ENCODE peak calls at places on chromosomes 11 and 22, in seven cellular contexts. One of them, this sample, is unnamed.
A peak's percentile ranks its signal among the peaks of the same experiment; 100 is the strongest.

GRCh38 chr11:123507043-123507442 is 77.0 kb downstream of the GRAMD1B start:
- DNase-seq in nucleus accumbens: no peak
- DNase-seq in occipital lobe: no peak
- DNase-seq in WTC11: no peak
- DNase-seq in AG09319: no peak
- DNase-seq in cardiac fibroblast: no peak
- DNase-seq in CD8-positive, alpha-beta T cell: no peak
- DNase-seq in this sample: no peak

GRCh38 chr11:42647993-42648392 is 663.8 kb upstream of the API5 start:
- DNase-seq in AG09319: no peak
- DNase-seq in cardiac fibroblast: peak; percentile 5
- DNase-seq in CD8-positive, alpha-beta T cell: no peak
- DNase-seq in WTC11: no peak
- DNase-seq in nucleus accumbens: no peak
- DNase-seq in occipital lobe: no peak
- DNase-seq in this sample: no peak

GRCh38 chr11:45737056-45737455 is 67.9 kb upstream of the SLC35C1 start:
- DNase-seq in CD8-positive, alpha-beta T cell: no peak
- DNase-seq in WTC11: no peak
- DNase-seq in nucleus accumbens: no peak
- DNase-seq in AG09319: no peak
- DNase-seq in occipital lobe: no peak
- DNase-seq in cardiac fibroblast: peak; percentile 62
- DNase-seq in this sample: no peak

GRCh38 chr11:34030386-34030785 is 21.1 kb upstream of the CAPRIN1 start:
- DNase-seq in cardiac fibroblast: no peak
- DNase-seq in WTC11: no peak
- DNase-seq in AG09319: no peak
- DNase-seq in occipital lobe: no peak
- DNase-seq in nucleus accumbens: no peak
- DNase-seq in CD8-positive, alpha-beta T cell: no peak
- DNase-seq in this sample: no peak

GRCh38 chr11:57343825-57344224 is 5.7 kb downstream of the P2RX3 start:
- DNase-seq in occipital lobe: no peak
- DNase-seq in WTC11: no peak
- DNase-seq in nucleus accumbens: no peak
- DNase-seq in cardiac fibroblast: no peak
- DNase-seq in CD8-positive, alpha-beta T cell: no peak
- DNase-seq in AG09319: no peak
- DNase-seq in this sample: no peak

GRCh38 chr11:67272327-67273259 is 6.3 kb downstream of the GRK2 start:
- DNase-seq in occipital lobe: no peak
- DNase-seq in CD8-positive, alpha-beta T cell: no peak
- DNase-seq in cardiac fibroblast: no peak
- DNase-seq in AG09319: no peak
- DNase-seq in nucleus accumbens: no peak
- DNase-seq in WTC11: no peak
- DNase-seq in this sample: no peak

GRCh38 chr11:82945682-82946081 is 44.1 kb downstream of the DDIAS start:
- DNase-seq in cardiac fibroblast: no peak
- DNase-seq in AG09319: no peak
- DNase-seq in occipital lobe: no peak
- DNase-seq in WTC11: no peak
- DNase-seq in nucleus accumbens: no peak
- DNase-seq in CD8-positive, alpha-beta T cell: no peak
- DNase-seq in this sample: no peak

GRCh38 chr11:94958118-94958517 is 15.2 kb downstream of the CWC15 start:
- DNase-seq in nucleus accumbens: no peak
- DNase-seq in occipital lobe: no peak
- DNase-seq in AG09319: no peak
- DNase-seq in CD8-positive, alpha-beta T cell: no peak
- DNase-seq in cardiac fibroblast: peak; percentile 58
- DNase-seq in WTC11: no peak
- DNase-seq in this sample: no peak

GRCh38 chr22:48492371-48493320 is 1335.0 kb downstream of the BRD1 start:
- DNase-seq in cardiac fibroblast: peak; percentile 73
- DNase-seq in CD8-positive, alpha-beta T cell: no peak
- DNase-seq in occipital lobe: peak; percentile 70
- DNase-seq in AG09319: peak; percentile 22
- DNase-seq in WTC11: peak; percentile 74
- DNase-seq in nucleus accumbens: peak; percentile 50
- DNase-seq in this sample: no peak

GRCh38 chr11:100557830-100558611 is 129.1 kb upstream of the ARHGAP42 start:
- DNase-seq in WTC11: no peak
- DNase-seq in AG09319: no peak
- DNase-seq in nucleus accumbens: no peak
- DNase-seq in CD8-positive, alpha-beta T cell: no peak
- DNase-seq in occipital lobe: no peak
- DNase-seq in cardiac fibroblast: no peak
- DNase-seq in this sample: no peak

GRCh38 chr22:43169310-43170130 is 17.4 kb downstream of the TTLL12 start:
- DNase-seq in CD8-positive, alpha-beta T cell: no peak
- DNase-seq in WTC11: no peak
- DNase-seq in occipital lobe: no peak
- DNase-seq in cardiac fibroblast: no peak
- DNase-seq in nucleus accumbens: no peak
- DNase-seq in AG09319: no peak
- DNase-seq in this sample: no peak

GRCh38 chr22:46969961-46970360 is 207.5 kb downstream of the TBC1D22A start:
- DNase-seq in occipital lobe: no peak
- DNase-seq in WTC11: no peak
- DNase-seq in CD8-positive, alpha-beta T cell: no peak
- DNase-seq in nucleus accumbens: no peak
- DNase-seq in AG09319: no peak
- DNase-seq in cardiac fibroblast: no peak
- DNase-seq in this sample: no peak

GRCh38 chr11:118979434-118979833 is 7.9 kb downstream of the FOXR1 start:
- DNase-seq in occipital lobe: no peak
- DNase-seq in cardiac fibroblast: no peak
- DNase-seq in WTC11: peak; percentile 41
- DNase-seq in AG09319: no peak
- DNase-seq in nucleus accumbens: no peak
- DNase-seq in CD8-positive, alpha-beta T cell: no peak
- DNase-seq in this sample: no peak

GRCh38 chr11:65896009-65896999 is 3.9 kb downstream of the FOSL1 start:
- DNase-seq in cardiac fibroblast: peak; percentile 50
- DNase-seq in occipital lobe: no peak
- DNase-seq in AG09319: no peak
- DNase-seq in CD8-positive, alpha-beta T cell: no peak
- DNase-seq in WTC11: no peak
- DNase-seq in nucleus accumbens: no peak
- DNase-seq in this sample: no peak

GRCh38 chr11:111531687-111532364 is 8.7 kb upstream of the LAYN start:
- DNase-seq in CD8-positive, alpha-beta T cell: peak; percentile 64
- DNase-seq in AG09319: peak; percentile 56
- DNase-seq in WTC11: no peak
- DNase-seq in cardiac fibroblast: peak; percentile 94
- DNase-seq in nucleus accumbens: no peak
- DNase-seq in occipital lobe: no peak
- DNase-seq in this sample: no peak

GRCh38 chr11:129766858-129767604 is 48.6 kb upstream of the TMEM45B start:
- DNase-seq in occipital lobe: no peak
- DNase-seq in CD8-positive, alpha-beta T cell: no peak
- DNase-seq in WTC11: peak; percentile 70
- DNase-seq in cardiac fibroblast: peak; percentile 52
- DNase-seq in nucleus accumbens: no peak
- DNase-seq in AG09319: no peak
- DNase-seq in this sample: no peak

GRCh38 chr11:9525116-9525515 is 48.4 kb upstream of the WEE1 start:
- DNase-seq in cardiac fibroblast: peak; percentile 45
- DNase-seq in nucleus accumbens: no peak
- DNase-seq in WTC11: no peak
- DNase-seq in CD8-positive, alpha-beta T cell: no peak
- DNase-seq in occipital lobe: no peak
- DNase-seq in AG09319: no peak
- DNase-seq in this sample: no peak

GRCh38 chr11:106101797-106102196 is 24.3 kb downstream of the AASDHPPT start:
- DNase-seq in WTC11: no peak
- DNase-seq in CD8-positive, alpha-beta T cell: no peak
- DNase-seq in occipital lobe: no peak
- DNase-seq in AG09319: no peak
- DNase-seq in nucleus accumbens: no peak
- DNase-seq in cardiac fibroblast: peak; percentile 59
- DNase-seq in this sample: no peak

GRCh38 chr22:27719033-27719341 is 82.6 kb downstream of the MN1 start:
- DNase-seq in nucleus accumbens: no peak
- DNase-seq in AG09319: no peak
- DNase-seq in occipital lobe: no peak
- DNase-seq in cardiac fibroblast: no peak
- DNase-seq in CD8-positive, alpha-beta T cell: no peak
- DNase-seq in WTC11: no peak
- DNase-seq in this sample: no peak

GRCh38 chr11:69501891-69502860 is 20.7 kb downstream of the LINC01488 start:
- DNase-seq in nucleus accumbens: no peak
- DNase-seq in cardiac fibroblast: no peak
- DNase-seq in WTC11: no peak
- DNase-seq in occipital lobe: no peak
- DNase-seq in AG09319: no peak
- DNase-seq in CD8-positive, alpha-beta T cell: no peak
- DNase-seq in this sample: no peak

GRCh38 chr22:19885841-19886592 is 31.3 kb upstream of the GNB1L start:
- DNase-seq in cardiac fibroblast: no peak
- DNase-seq in WTC11: peak; percentile 7
- DNase-seq in nucleus accumbens: no peak
- DNase-seq in occipital lobe: no peak
- DNase-seq in AG09319: no peak
- DNase-seq in CD8-positive, alpha-beta T cell: no peak
- DNase-seq in this sample: no peak

GRCh38 chr11:72778535-72779494 is 15.0 kb downstream of the STARD10 start:
- DNase-seq in occipital lobe: no peak
- DNase-seq in nucleus accumbens: no peak
- DNase-seq in CD8-positive, alpha-beta T cell: no peak
- DNase-seq in cardiac fibroblast: no peak
- DNase-seq in AG09319: no peak
- DNase-seq in WTC11: no peak
- DNase-seq in this sample: no peak

GRCh38 chr11:94961255-94961654 is 12.1 kb downstream of the CWC15 start:
- DNase-seq in AG09319: no peak
- DNase-seq in cardiac fibroblast: no peak
- DNase-seq in WTC11: no peak
- DNase-seq in CD8-positive, alpha-beta T cell: no peak
- DNase-seq in occipital lobe: no peak
- DNase-seq in nucleus accumbens: no peak
- DNase-seq in this sample: no peak

GRCh38 chr11:111733655-111734088 is 32.5 kb downstream of the PPP2R1B start:
- DNase-seq in cardiac fibroblast: no peak
- DNase-seq in occipital lobe: no peak
- DNase-seq in nucleus accumbens: no peak
- DNase-seq in WTC11: no peak
- DNase-seq in AG09319: no peak
- DNase-seq in CD8-positive, alpha-beta T cell: no peak
- DNase-seq in this sample: no peak

GRCh38 chr11:129652828-129653227 is 162.8 kb upstream of the TMEM45B start:
- DNase-seq in cardiac fibroblast: peak; percentile 93
- DNase-seq in CD8-positive, alpha-beta T cell: no peak
- DNase-seq in AG09319: peak; percentile 5
- DNase-seq in occipital lobe: no peak
- DNase-seq in WTC11: no peak
- DNase-seq in nucleus accumbens: no peak
- DNase-seq in this sample: no peak

GRCh38 chr11:77066229-77067023 is at the start of gene CAPN5:
- DNase-seq in nucleus accumbens: peak; percentile 76
- DNase-seq in WTC11: peak; percentile 95
- DNase-seq in occipital lobe: peak; percentile 94
- DNase-seq in cardiac fibroblast: peak; percentile 88
- DNase-seq in CD8-positive, alpha-beta T cell: peak; percentile 89
- DNase-seq in AG09319: peak; percentile 83
- DNase-seq in this sample: no peak